ENCODE peak calls at places on chromosomes 12 and 14, in four cellular contexts. One of them, this sample, is unnamed.

GRCh38 chr12:5073838-5074237 is 30.2 kb downstream of the KCNA5 start:
- DNase-seq in K562: peak; percentile 10
- DNase-seq in A549: no peak
- DNase-seq in WTC11: peak; percentile 56
- DNase-seq in this sample: no peak

GRCh38 chr14:64541971-64542838 is 1.7 kb downstream of the HSPA2 start:
- DNase-seq in A549: no peak
- DNase-seq in K562: no peak
- DNase-seq in WTC11: no peak
- DNase-seq in this sample: no peak

GRCh38 chr12:72011374-72011773 is 72.7 kb downstream of the TPH2 start:
- DNase-seq in A549: no peak
- DNase-seq in WTC11: no peak
- DNase-seq in K562: no peak
- DNase-seq in this sample: no peak

GRCh38 chr12:108700833-108701450 is 30.4 kb downstream of the CORO1C start:
- DNase-seq in A549: no peak
- DNase-seq in WTC11: no peak
- DNase-seq in K562: peak; percentile 66
- DNase-seq in this sample: no peak

GRCh38 chr14:21268612-21269251 is 510 bp downstream of the HNRNPC start:
- DNase-seq in K562: peak; percentile 70
- DNase-seq in WTC11: no peak
- DNase-seq in A549: no peak
- DNase-seq in this sample: peak; percentile 77

GRCh38 chr12:105931762-105932587 is 206.8 kb downstream of the NUAK1 start:
- DNase-seq in A549: no peak
- DNase-seq in WTC11: no peak
- DNase-seq in K562: no peak
- DNase-seq in this sample: no peak

GRCh38 chr12:116066381-116067230 is 210.9 kb downstream of the MED13L start:
- DNase-seq in K562: peak; percentile 69
- DNase-seq in WTC11: peak; percentile 39
- DNase-seq in A549: peak; percentile 34
- DNase-seq in this sample: peak; percentile 34

GRCh38 chr14:64388533-64389243 is 535 bp downstream of the MTHFD1 start:
- DNase-seq in WTC11: peak; percentile 26
- DNase-seq in A549: no peak
- DNase-seq in K562: peak; percentile 11
- DNase-seq in this sample: peak; percentile 4

GRCh38 chr12:94046626-94047410 is 101.6 kb upstream of the PLXNC1 start:
- DNase-seq in WTC11: no peak
- DNase-seq in A549: no peak
- DNase-seq in K562: no peak
- DNase-seq in this sample: no peak

GRCh38 chr12:119354187-119354586 is 19.7 kb downstream of the CCDC60 start:
- DNase-seq in A549: no peak
- DNase-seq in K562: no peak
- DNase-seq in WTC11: no peak
- DNase-seq in this sample: no peak

GRCh38 chr14:92625213-92625612 is 111.6 kb downstream of the RIN3 start:
- DNase-seq in A549: peak; percentile 64
- DNase-seq in WTC11: no peak
- DNase-seq in K562: no peak
- DNase-seq in this sample: no peak

GRCh38 chr14:24911324-24912095 is 138.4 kb downstream of the STXBP6 start:
- DNase-seq in WTC11: no peak
- DNase-seq in K562: peak; percentile 9
- DNase-seq in A549: no peak
- DNase-seq in this sample: no peak

GRCh38 chr12:56190695-56191155 is 1.4 kb upstream of the SMARCC2 start:
- DNase-seq in WTC11: no peak
- DNase-seq in K562: peak; percentile 41
- DNase-seq in A549: peak; percentile 16
- DNase-seq in this sample: no peak

GRCh38 chr12:131720921-131721320 is 10.0 kb downstream of the SFSWAP start:
- DNase-seq in K562: no peak
- DNase-seq in A549: no peak
- DNase-seq in WTC11: no peak
- DNase-seq in this sample: no peak

GRCh38 chr12:11825278-11825677 is 175.8 kb downstream of the ETV6 start:
- DNase-seq in K562: no peak
- DNase-seq in WTC11: no peak
- DNase-seq in A549: no peak
- DNase-seq in this sample: no peak
- TF ChIP-seq HMGXB4 in K562: no peak
- TF ChIP-seq HMGXB4 in WTC11: no peak
- TF ChIP-seq HMGXB4 in A549: no peak
- TF ChIP-seq HMGXB4 in this sample: no peak

GRCh38 chr12:128138125-128138524 is 128.8 kb upstream of the TMEM132C start:
- DNase-seq in K562: no peak
- DNase-seq in WTC11: no peak
- DNase-seq in A549: no peak
- DNase-seq in this sample: no peak
- TF ChIP-seq HMGXB4 in K562: no peak
- TF ChIP-seq HMGXB4 in WTC11: no peak
- TF ChIP-seq HMGXB4 in A549: no peak
- TF ChIP-seq HMGXB4 in this sample: no peak

DNA sequence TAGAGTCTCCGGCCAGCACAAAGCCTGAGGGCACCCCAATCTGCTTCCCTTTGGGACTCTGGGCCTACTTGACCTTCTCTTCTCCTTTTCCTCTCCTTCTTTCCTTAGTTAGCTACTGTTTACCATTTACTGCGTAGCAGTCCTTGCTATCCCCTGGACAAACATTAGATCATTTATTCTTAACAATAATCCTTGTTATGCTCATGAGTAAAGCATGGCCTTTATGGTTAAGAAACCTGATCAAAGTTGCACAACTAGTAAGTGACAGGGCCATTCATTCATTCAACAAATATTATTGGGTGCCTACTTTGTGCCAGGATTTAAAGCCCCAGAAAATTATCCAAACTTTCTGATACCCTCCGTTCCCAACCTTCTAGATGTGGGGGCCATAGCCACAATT is 3.2 kb upstream of the HDAC7 start:
- DNase-seq in WTC11: no peak
- DNase-seq in K562: no peak
- DNase-seq in A549: no peak
- DNase-seq in this sample: no peak
- TF ChIP-seq HMGXB4 in WTC11: no peak
- TF ChIP-seq HMGXB4 in K562: no peak
- TF ChIP-seq HMGXB4 in A549: no peak
- TF ChIP-seq HMGXB4 in this sample: no peak

GRCh38 chr14:54339771-54340170 is 57.0 kb upstream of the CDKN3 start:
- DNase-seq in K562: no peak
- DNase-seq in WTC11: no peak
- DNase-seq in A549: no peak
- DNase-seq in this sample: no peak

GRCh38 chr14:54342806-54343205 is 54.0 kb upstream of the CDKN3 start:
- DNase-seq in A549: no peak
- DNase-seq in K562: no peak
- DNase-seq in WTC11: no peak
- DNase-seq in this sample: no peak

GRCh38 chr14:54335569-54336155 is 61.1 kb upstream of the CDKN3 start:
- DNase-seq in K562: no peak
- DNase-seq in A549: no peak
- DNase-seq in WTC11: no peak
- DNase-seq in this sample: no peak

GRCh38 chr14:54337314-54337713 is 59.5 kb upstream of the CDKN3 start:
- DNase-seq in K562: no peak
- DNase-seq in A549: no peak
- DNase-seq in WTC11: no peak
- DNase-seq in this sample: no peak

DNA sequence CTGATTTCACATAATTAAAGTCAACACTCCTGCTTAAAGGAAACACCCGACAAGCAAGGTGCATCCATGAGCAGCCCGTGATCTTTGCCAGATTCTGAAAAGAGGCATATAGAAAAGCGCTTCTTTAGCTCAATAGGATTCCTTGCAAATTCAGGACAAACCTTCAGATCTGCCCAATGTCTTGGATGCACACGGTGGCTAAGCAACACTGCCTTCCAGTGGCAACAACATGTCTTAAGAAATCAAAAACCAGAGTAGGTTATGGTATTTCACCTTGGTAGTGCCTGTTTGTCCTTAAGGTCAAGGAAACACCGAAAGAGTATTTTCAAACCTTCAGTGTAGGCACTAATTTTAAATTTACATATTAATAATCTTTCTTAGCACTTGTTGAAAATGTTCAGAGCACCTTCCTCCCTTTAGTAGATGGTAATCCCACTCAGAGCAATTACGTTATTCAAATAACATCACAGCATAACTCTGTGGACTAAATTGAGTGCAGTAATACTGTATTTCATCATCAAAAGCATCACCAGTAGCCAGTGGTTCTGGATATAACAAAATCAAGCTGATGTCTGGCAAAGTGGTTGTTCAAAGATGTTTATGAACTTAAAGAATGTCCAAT is 58.0 kb upstream of the CDKN3 start:
- DNase-seq in WTC11: no peak
- DNase-seq in A549: peak; percentile 18
- DNase-seq in K562: peak; percentile 19
- DNase-seq in this sample: no peak
- TF ChIP-seq HMGXB4 in WTC11: no peak
- TF ChIP-seq HMGXB4 in A549: no peak
- TF ChIP-seq HMGXB4 in K562: no peak
- TF ChIP-seq HMGXB4 in this sample: no peak

DNA sequence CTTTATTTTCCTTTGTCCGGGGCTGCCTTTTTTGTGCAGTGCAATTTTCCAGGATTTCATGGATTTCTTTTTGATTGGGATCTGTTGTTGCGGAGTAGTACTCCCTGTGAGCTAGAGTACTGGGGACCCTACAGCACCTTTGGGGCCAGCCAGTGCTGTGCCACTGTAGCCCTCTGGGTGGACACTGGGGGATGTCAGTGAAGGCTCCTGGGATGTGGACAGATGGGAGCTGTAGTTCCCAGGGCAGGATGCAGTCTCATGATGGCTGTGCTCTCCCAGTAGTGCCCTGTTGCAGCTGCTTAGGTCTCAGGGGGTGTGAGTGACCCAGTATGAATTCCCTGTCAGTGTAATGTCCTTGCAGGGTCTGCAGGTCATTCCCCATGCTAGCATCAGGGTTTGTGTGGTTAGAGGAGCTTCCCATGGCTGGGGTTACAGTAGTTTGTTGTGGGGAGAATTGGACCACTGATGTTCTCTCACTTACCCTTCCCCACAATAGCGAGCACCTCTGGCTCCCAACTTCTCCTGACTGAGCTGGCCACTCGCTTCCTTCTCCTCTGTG is 72.2 kb downstream of the BRMS1L start:
- DNase-seq in WTC11: peak; percentile 38
- DNase-seq in K562: no peak
- DNase-seq in A549: no peak
- DNase-seq in this sample: no peak
- TF ChIP-seq HMGXB4 in WTC11: no peak
- TF ChIP-seq HMGXB4 in K562: no peak
- TF ChIP-seq HMGXB4 in A549: no peak
- TF ChIP-seq HMGXB4 in this sample: no peak

GRCh38 chr12:30753761-30754382 is 879 bp downstream of the CAPRIN2 start:
- DNase-seq in A549: no peak
- DNase-seq in WTC11: no peak
- DNase-seq in K562: peak; percentile 14
- DNase-seq in this sample: no peak
- TF ChIP-seq HMGXB4 in A549: no peak
- TF ChIP-seq HMGXB4 in WTC11: no peak
- TF ChIP-seq HMGXB4 in K562: no peak
- TF ChIP-seq HMGXB4 in this sample: peak; percentile 3

GRCh38 chr14:93975791-93976476 is 436 bp downstream of the ASB2 start:
- DNase-seq in A549: no peak
- DNase-seq in WTC11: no peak
- DNase-seq in K562: no peak
- DNase-seq in this sample: no peak
- TF ChIP-seq HMGXB4 in A549: no peak
- TF ChIP-seq HMGXB4 in WTC11: no peak
- TF ChIP-seq HMGXB4 in K562: no peak
- TF ChIP-seq HMGXB4 in this sample: no peak

DNA sequence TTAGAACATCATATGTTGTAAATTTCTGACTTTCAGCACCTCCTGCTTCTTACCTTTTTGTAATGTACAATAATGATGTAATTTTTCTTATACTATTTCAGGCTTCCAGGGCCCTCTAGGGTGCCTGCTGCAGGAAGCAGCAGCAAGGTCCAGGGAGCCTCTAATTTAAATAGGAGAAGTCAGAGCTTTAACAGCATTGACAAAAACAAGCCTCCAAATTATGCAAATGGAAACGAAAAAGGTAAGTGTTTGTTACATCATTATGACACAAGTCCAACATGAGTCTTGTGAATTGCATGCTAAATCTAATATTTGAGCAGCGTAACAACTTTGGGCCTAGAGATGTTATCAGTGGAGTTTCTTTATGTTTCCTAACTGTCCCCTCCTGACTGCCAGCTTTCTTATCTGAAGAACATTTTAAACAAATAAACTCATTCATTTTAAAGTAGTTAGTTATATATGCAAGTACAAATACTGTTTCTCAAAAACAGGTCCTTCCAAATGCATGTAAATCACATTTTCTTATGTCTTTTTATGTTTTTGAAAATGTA is 167.6 kb downstream of the NAV3 start:
- DNase-seq in K562: no peak
- DNase-seq in WTC11: no peak
- DNase-seq in A549: no peak
- DNase-seq in this sample: no peak
- TF ChIP-seq HMGXB4 in K562: no peak
- TF ChIP-seq HMGXB4 in WTC11: no peak
- TF ChIP-seq HMGXB4 in A549: no peak
- TF ChIP-seq HMGXB4 in this sample: no peak

This sample was measured in HepG2.